ENCODE peak calls at places on chromosome 18, in eight cellular contexts. One of them, this sample, is unnamed.

GRCh38 chr18:79644006-79644665 is 35.5 kb upstream of the CTDP1 start:
- DNase-seq in fibroblast of pulmonary artery: peak; percentile 68
- DNase-seq in activated gamma-delta T cell treated with Interleukin-2 at 50 U/mL for 16 hours: peak; percentile 67
- DNase-seq in PC-3: peak; percentile 75
- DNase-seq in GM03348: peak; percentile 92
- DNase-seq in BE2C: peak; percentile 60
- DNase-seq in mucosa of gallbladder: peak; percentile 22
- DNase-seq in AG10803: peak; percentile 42
- DNase-seq in this sample: no peak

GRCh38 chr18:9715974-9716373 is 7.9 kb downstream of the RAB31 start:
- DNase-seq in GM03348: no peak
- DNase-seq in mucosa of gallbladder: no peak
- DNase-seq in AG10803: no peak
- DNase-seq in fibroblast of pulmonary artery: no peak
- DNase-seq in BE2C: no peak
- DNase-seq in activated gamma-delta T cell treated with Interleukin-2 at 50 U/mL for 16 hours: no peak
- DNase-seq in PC-3: no peak
- DNase-seq in this sample: no peak

GRCh38 chr18:79797518-79798345 is at the start of gene KCNG2:
- DNase-seq in GM03348: peak; percentile 63
- DNase-seq in PC-3: no peak
- DNase-seq in activated gamma-delta T cell treated with Interleukin-2 at 50 U/mL for 16 hours: no peak
- DNase-seq in AG10803: no peak
- DNase-seq in BE2C: peak; percentile 20
- DNase-seq in mucosa of gallbladder: no peak
- DNase-seq in fibroblast of pulmonary artery: peak; percentile 43
- DNase-seq in this sample: no peak

GRCh38 chr18:55485666-55486065 is 102.3 kb downstream of the TCF4 start:
- DNase-seq in mucosa of gallbladder: no peak
- DNase-seq in fibroblast of pulmonary artery: peak; percentile 57
- DNase-seq in BE2C: no peak
- DNase-seq in AG10803: peak; percentile 75
- DNase-seq in activated gamma-delta T cell treated with Interleukin-2 at 50 U/mL for 16 hours: no peak
- DNase-seq in PC-3: no peak
- DNase-seq in GM03348: peak; percentile 56
- DNase-seq in this sample: no peak

GRCh38 chr18:10316778-10317177 is 137.7 kb upstream of the APCDD1 start:
- DNase-seq in GM03348: no peak
- DNase-seq in activated gamma-delta T cell treated with Interleukin-2 at 50 U/mL for 16 hours: no peak
- DNase-seq in BE2C: no peak
- DNase-seq in PC-3: no peak
- DNase-seq in mucosa of gallbladder: no peak
- DNase-seq in AG10803: no peak
- DNase-seq in fibroblast of pulmonary artery: no peak
- DNase-seq in this sample: no peak

GRCh38 chr18:79600141-79600540 is 79.5 kb upstream of the CTDP1 start:
- DNase-seq in BE2C: no peak
- DNase-seq in PC-3: no peak
- DNase-seq in mucosa of gallbladder: no peak
- DNase-seq in AG10803: no peak
- DNase-seq in activated gamma-delta T cell treated with Interleukin-2 at 50 U/mL for 16 hours: no peak
- DNase-seq in GM03348: no peak
- DNase-seq in fibroblast of pulmonary artery: no peak
- DNase-seq in this sample: no peak

GRCh38 chr18:79107886-79108285 is 38.7 kb downstream of the ATP9B start:
- DNase-seq in fibroblast of pulmonary artery: peak; percentile 16
- DNase-seq in PC-3: no peak
- DNase-seq in GM03348: no peak
- DNase-seq in mucosa of gallbladder: no peak
- DNase-seq in BE2C: no peak
- DNase-seq in activated gamma-delta T cell treated with Interleukin-2 at 50 U/mL for 16 hours: no peak
- DNase-seq in AG10803: no peak
- DNase-seq in this sample: no peak

GRCh38 chr18:41644466-41644865 is 310.6 kb upstream of the PIK3C3 start:
- DNase-seq in fibroblast of pulmonary artery: no peak
- DNase-seq in activated gamma-delta T cell treated with Interleukin-2 at 50 U/mL for 16 hours: no peak
- DNase-seq in PC-3: no peak
- DNase-seq in BE2C: no peak
- DNase-seq in GM03348: no peak
- DNase-seq in AG10803: no peak
- DNase-seq in mucosa of gallbladder: no peak
- DNase-seq in this sample: no peak

GRCh38 chr18:3250237-3251107 is 2.9 kb downstream of the MYL12A start:
- DNase-seq in fibroblast of pulmonary artery: peak; percentile 83
- DNase-seq in GM03348: peak; percentile 58
- DNase-seq in mucosa of gallbladder: no peak
- DNase-seq in AG10803: peak; percentile 91
- DNase-seq in BE2C: no peak
- DNase-seq in PC-3: peak; percentile 75
- DNase-seq in activated gamma-delta T cell treated with Interleukin-2 at 50 U/mL for 16 hours: no peak
- DNase-seq in this sample: no peak

GRCh38 chr18:31042391-31043181 is at the start of gene DSC3:
- DNase-seq in activated gamma-delta T cell treated with Interleukin-2 at 50 U/mL for 16 hours: no peak
- DNase-seq in fibroblast of pulmonary artery: peak; percentile 83
- DNase-seq in GM03348: peak; percentile 16
- DNase-seq in mucosa of gallbladder: no peak
- DNase-seq in PC-3: peak; percentile 61
- DNase-seq in AG10803: no peak
- DNase-seq in BE2C: peak; percentile 8
- DNase-seq in this sample: peak; percentile 31

GRCh38 chr18:22667616-22668422 is 250.1 kb upstream of the CTAGE1 start:
- DNase-seq in mucosa of gallbladder: no peak
- DNase-seq in fibroblast of pulmonary artery: peak; percentile 88
- DNase-seq in AG10803: peak; percentile 67
- DNase-seq in BE2C: no peak
- DNase-seq in GM03348: peak; percentile 37
- DNase-seq in PC-3: peak; percentile 91
- DNase-seq in activated gamma-delta T cell treated with Interleukin-2 at 50 U/mL for 16 hours: no peak
- DNase-seq in this sample: peak; percentile 54

GRCh38 chr18:37666986-37667385 is 101.4 kb upstream of the CELF4 start:
- DNase-seq in fibroblast of pulmonary artery: no peak
- DNase-seq in PC-3: no peak
- DNase-seq in BE2C: no peak
- DNase-seq in mucosa of gallbladder: no peak
- DNase-seq in activated gamma-delta T cell treated with Interleukin-2 at 50 U/mL for 16 hours: no peak
- DNase-seq in AG10803: no peak
- DNase-seq in GM03348: no peak
- DNase-seq in this sample: no peak

GRCh38 chr18:57845468-57846103 is 42.5 kb upstream of the ATP8B1 start:
- DNase-seq in fibroblast of pulmonary artery: peak; percentile 35
- DNase-seq in BE2C: no peak
- DNase-seq in AG10803: no peak
- DNase-seq in activated gamma-delta T cell treated with Interleukin-2 at 50 U/mL for 16 hours: no peak
- DNase-seq in GM03348: no peak
- DNase-seq in PC-3: no peak
- DNase-seq in mucosa of gallbladder: no peak
- DNase-seq in this sample: no peak

GRCh38 chr18:48806551-48807261 is 144.1 kb downstream of the SMAD7 start:
- DNase-seq in activated gamma-delta T cell treated with Interleukin-2 at 50 U/mL for 16 hours: no peak
- DNase-seq in fibroblast of pulmonary artery: no peak
- DNase-seq in BE2C: no peak
- DNase-seq in PC-3: no peak
- DNase-seq in AG10803: peak; percentile 74
- DNase-seq in mucosa of gallbladder: no peak
- DNase-seq in GM03348: peak; percentile 56
- DNase-seq in this sample: no peak

GRCh38 chr18:49052891-49053644 is 102.3 kb upstream of the SMAD7 start:
- DNase-seq in activated gamma-delta T cell treated with Interleukin-2 at 50 U/mL for 16 hours: peak; percentile 45
- DNase-seq in GM03348: peak; percentile 87
- DNase-seq in mucosa of gallbladder: no peak
- DNase-seq in PC-3: peak; percentile 41
- DNase-seq in fibroblast of pulmonary artery: peak; percentile 88
- DNase-seq in AG10803: peak; percentile 96
- DNase-seq in BE2C: peak; percentile 83
- DNase-seq in this sample: peak; percentile 29

GRCh38 chr18:65628390-65628789 is 122.4 kb upstream of the CDH7 start:
- DNase-seq in activated gamma-delta T cell treated with Interleukin-2 at 50 U/mL for 16 hours: no peak
- DNase-seq in mucosa of gallbladder: no peak
- DNase-seq in BE2C: no peak
- DNase-seq in fibroblast of pulmonary artery: no peak
- DNase-seq in GM03348: no peak
- DNase-seq in PC-3: no peak
- DNase-seq in AG10803: no peak
- DNase-seq in this sample: no peak

GRCh38 chr18:5895886-5896740 is 791 bp upstream of the TMEM200C start:
- DNase-seq in GM03348: peak; percentile 35
- DNase-seq in activated gamma-delta T cell treated with Interleukin-2 at 50 U/mL for 16 hours: no peak
- DNase-seq in PC-3: peak; percentile 55
- DNase-seq in BE2C: no peak
- DNase-seq in mucosa of gallbladder: peak; percentile 27
- DNase-seq in AG10803: no peak
- DNase-seq in fibroblast of pulmonary artery: no peak
- DNase-seq in this sample: peak; percentile 32

GRCh38 chr18:74353169-74353775 is 37.6 kb downstream of the C18orf63 start:
- DNase-seq in AG10803: peak; percentile 75
- DNase-seq in mucosa of gallbladder: peak; percentile 73
- DNase-seq in BE2C: peak; percentile 44
- DNase-seq in activated gamma-delta T cell treated with Interleukin-2 at 50 U/mL for 16 hours: peak; percentile 55
- DNase-seq in GM03348: peak; percentile 55
- DNase-seq in PC-3: peak; percentile 73
- DNase-seq in fibroblast of pulmonary artery: peak; percentile 88
- DNase-seq in this sample: no peak

GRCh38 chr18:23225518-23225917 is 90.2 kb downstream of the CABLES1 start:
- DNase-seq in PC-3: peak; percentile 82
- DNase-seq in GM03348: peak; percentile 87
- DNase-seq in fibroblast of pulmonary artery: peak; percentile 95
- DNase-seq in activated gamma-delta T cell treated with Interleukin-2 at 50 U/mL for 16 hours: no peak
- DNase-seq in mucosa of gallbladder: peak; percentile 33
- DNase-seq in BE2C: no peak
- DNase-seq in AG10803: peak; percentile 99
- DNase-seq in this sample: no peak

GRCh38 chr18:3257627-3258120 is 4.3 kb upstream of the MYL12B start:
- DNase-seq in PC-3: no peak
- DNase-seq in GM03348: no peak
- DNase-seq in mucosa of gallbladder: no peak
- DNase-seq in AG10803: no peak
- DNase-seq in BE2C: no peak
- DNase-seq in activated gamma-delta T cell treated with Interleukin-2 at 50 U/mL for 16 hours: no peak
- DNase-seq in fibroblast of pulmonary artery: no peak
- DNase-seq in this sample: no peak

GRCh38 chr18:36628435-36629094 is 200.2 kb downstream of the TPGS2 start:
- DNase-seq in PC-3: no peak
- DNase-seq in AG10803: peak; percentile 85
- DNase-seq in GM03348: peak; percentile 78
- DNase-seq in activated gamma-delta T cell treated with Interleukin-2 at 50 U/mL for 16 hours: no peak
- DNase-seq in BE2C: no peak
- DNase-seq in fibroblast of pulmonary artery: peak; percentile 72
- DNase-seq in mucosa of gallbladder: no peak
- DNase-seq in this sample: no peak

GRCh38 chr18:56245856-56246575 is 392.4 kb downstream of the TXNL1 start:
- DNase-seq in GM03348: peak; percentile 63
- DNase-seq in PC-3: peak; percentile 70
- DNase-seq in mucosa of gallbladder: no peak
- DNase-seq in fibroblast of pulmonary artery: peak; percentile 37
- DNase-seq in activated gamma-delta T cell treated with Interleukin-2 at 50 U/mL for 16 hours: no peak
- DNase-seq in AG10803: peak; percentile 87
- DNase-seq in BE2C: no peak
- DNase-seq in this sample: no peak

GRCh38 chr18:77063256-77063655 is 69.3 kb downstream of the MBP start:
- DNase-seq in GM03348: no peak
- DNase-seq in activated gamma-delta T cell treated with Interleukin-2 at 50 U/mL for 16 hours: peak; percentile 78
- DNase-seq in PC-3: peak; percentile 69
- DNase-seq in BE2C: no peak
- DNase-seq in fibroblast of pulmonary artery: peak; percentile 63
- DNase-seq in mucosa of gallbladder: no peak
- DNase-seq in AG10803: no peak
- DNase-seq in this sample: no peak

GRCh38 chr18:75209952-75210261 is 690 bp upstream of the TSHZ1 start:
- DNase-seq in mucosa of gallbladder: no peak
- DNase-seq in AG10803: peak; percentile 31
- DNase-seq in GM03348: no peak
- DNase-seq in PC-3: no peak
- DNase-seq in activated gamma-delta T cell treated with Interleukin-2 at 50 U/mL for 16 hours: no peak
- DNase-seq in fibroblast of pulmonary artery: no peak
- DNase-seq in BE2C: no peak
- DNase-seq in this sample: no peak

GRCh38 chr18:76691800-76692199 is 130.6 kb upstream of the ZNF236 start:
- DNase-seq in AG10803: no peak
- DNase-seq in BE2C: no peak
- DNase-seq in fibroblast of pulmonary artery: peak; percentile 26
- DNase-seq in PC-3: no peak
- DNase-seq in mucosa of gallbladder: no peak
- DNase-seq in GM03348: peak; percentile 35
- DNase-seq in activated gamma-delta T cell treated with Interleukin-2 at 50 U/mL for 16 hours: no peak
- DNase-seq in this sample: no peak

GRCh38 chr18:52339891-52340371 is at the start of gene DCC:
- DNase-seq in AG10803: peak; percentile 62
- DNase-seq in activated gamma-delta T cell treated with Interleukin-2 at 50 U/mL for 16 hours: no peak
- DNase-seq in PC-3: peak; percentile 43
- DNase-seq in GM03348: peak; percentile 55
- DNase-seq in mucosa of gallbladder: peak; percentile 49
- DNase-seq in BE2C: peak; percentile 36
- DNase-seq in fibroblast of pulmonary artery: peak; percentile 61
- DNase-seq in this sample: peak; percentile 50

GRCh38 chr18:564708-565561 is 15.2 kb upstream of the CETN1 start:
- DNase-seq in fibroblast of pulmonary artery: peak; percentile 44
- DNase-seq in GM03348: no peak
- DNase-seq in activated gamma-delta T cell treated with Interleukin-2 at 50 U/mL for 16 hours: no peak
- DNase-seq in BE2C: no peak
- DNase-seq in PC-3: no peak
- DNase-seq in AG10803: peak; percentile 23
- DNase-seq in mucosa of gallbladder: no peak
- DNase-seq in this sample: no peak

GRCh38 chr18:26468931-26469340 is 79.4 kb downstream of the KCTD1 start:
- DNase-seq in AG10803: no peak
- DNase-seq in activated gamma-delta T cell treated with Interleukin-2 at 50 U/mL for 16 hours: no peak
- DNase-seq in PC-3: peak; percentile 42
- DNase-seq in BE2C: peak; percentile 40
- DNase-seq in mucosa of gallbladder: no peak
- DNase-seq in GM03348: no peak
- DNase-seq in fibroblast of pulmonary artery: no peak
- DNase-seq in this sample: no peak

GRCh38 chr18:37249171-37249886 is 316.3 kb downstream of the CELF4 start:
- DNase-seq in BE2C: no peak
- DNase-seq in fibroblast of pulmonary artery: no peak
- DNase-seq in activated gamma-delta T cell treated with Interleukin-2 at 50 U/mL for 16 hours: no peak
- DNase-seq in AG10803: no peak
- DNase-seq in GM03348: no peak
- DNase-seq in PC-3: no peak
- DNase-seq in mucosa of gallbladder: no peak
- DNase-seq in this sample: no peak

GRCh38 chr18:76338088-76338487 is 157.0 kb downstream of the ZNF516 start:
- DNase-seq in activated gamma-delta T cell treated with Interleukin-2 at 50 U/mL for 16 hours: no peak
- DNase-seq in mucosa of gallbladder: no peak
- DNase-seq in BE2C: no peak
- DNase-seq in fibroblast of pulmonary artery: no peak
- DNase-seq in PC-3: no peak
- DNase-seq in AG10803: no peak
- DNase-seq in GM03348: no peak
- DNase-seq in this sample: no peak

GRCh38 chr18:60246606-60247005 is 126.0 kb downstream of the MC4R start:
- DNase-seq in GM03348: no peak
- DNase-seq in BE2C: no peak
- DNase-seq in mucosa of gallbladder: no peak
- DNase-seq in AG10803: no peak
- DNase-seq in PC-3: no peak
- DNase-seq in activated gamma-delta T cell treated with Interleukin-2 at 50 U/mL for 16 hours: no peak
- DNase-seq in fibroblast of pulmonary artery: no peak
- DNase-seq in this sample: no peak

GRCh38 chr18:42901161-42901560 is 214.3 kb downstream of the RIT2 start:
- DNase-seq in AG10803: no peak
- DNase-seq in PC-3: no peak
- DNase-seq in BE2C: no peak
- DNase-seq in GM03348: no peak
- DNase-seq in activated gamma-delta T cell treated with Interleukin-2 at 50 U/mL for 16 hours: no peak
- DNase-seq in mucosa of gallbladder: no peak
- DNase-seq in fibroblast of pulmonary artery: no peak
- DNase-seq in this sample: no peak

GRCh38 chr18:8084160-8084559 is 517.0 kb downstream of the PTPRM start:
- DNase-seq in AG10803: peak; percentile 31
- DNase-seq in PC-3: peak; percentile 82
- DNase-seq in fibroblast of pulmonary artery: peak; percentile 69
- DNase-seq in activated gamma-delta T cell treated with Interleukin-2 at 50 U/mL for 16 hours: no peak
- DNase-seq in mucosa of gallbladder: peak; percentile 23
- DNase-seq in BE2C: peak; percentile 41
- DNase-seq in GM03348: peak; percentile 23
- DNase-seq in this sample: no peak

GRCh38 chr18:3653859-3654441 is 204.0 kb downstream of the TGIF1 start:
- DNase-seq in activated gamma-delta T cell treated with Interleukin-2 at 50 U/mL for 16 hours: no peak
- DNase-seq in GM03348: no peak
- DNase-seq in mucosa of gallbladder: no peak
- DNase-seq in AG10803: no peak
- DNase-seq in fibroblast of pulmonary artery: no peak
- DNase-seq in PC-3: no peak
- DNase-seq in BE2C: no peak
- DNase-seq in this sample: no peak